ENCODE peak calls at places on chromosomes 7 and 10, in four cellular contexts. One of them, this sample, is unnamed.

GRCh38 chr7:36312064-36312914 is 77.4 kb upstream of the ANLN start:
- DNase-seq in SHP77 treated with DMSO at 0.1 percent for 48 hours: no peak
- DNase-seq in iPS DF 19.7: no peak
- DNase-seq in neural crest cell: no peak
- DNase-seq in this sample: no peak

GRCh38 chr10:124665980-124666379 is 78.2 kb downstream of the FAM53B start:
- DNase-seq in SHP77 treated with DMSO at 0.1 percent for 48 hours: no peak
- DNase-seq in iPS DF 19.7: no peak
- DNase-seq in neural crest cell: no peak
- DNase-seq in this sample: no peak

GRCh38 chr10:81655986-81656385 is 219.0 kb upstream of the NRG3 start:
- DNase-seq in SHP77 treated with DMSO at 0.1 percent for 48 hours: no peak
- DNase-seq in iPS DF 19.7: no peak
- DNase-seq in neural crest cell: no peak
- DNase-seq in this sample: no peak

GRCh38 chr7:42123716-42124115 is 113.3 kb downstream of the GLI3 start:
- DNase-seq in SHP77 treated with DMSO at 0.1 percent for 48 hours: no peak
- DNase-seq in iPS DF 19.7: no peak
- DNase-seq in neural crest cell: no peak
- DNase-seq in this sample: no peak

GRCh38 chr10:17512341-17513001 is 58.1 kb upstream of the ST8SIA6 start:
- DNase-seq in SHP77 treated with DMSO at 0.1 percent for 48 hours: no peak
- DNase-seq in iPS DF 19.7: no peak
- DNase-seq in neural crest cell: no peak
- DNase-seq in this sample: no peak

GRCh38 chr7:27745064-27745583 is 5.2 kb downstream of the TAX1BP1 start:
- DNase-seq in SHP77 treated with DMSO at 0.1 percent for 48 hours: peak; percentile 37
- DNase-seq in iPS DF 19.7: peak; percentile 56
- DNase-seq in neural crest cell: peak; percentile 14
- DNase-seq in this sample: no peak

GRCh38 chr10:9103301-9103700 is 1048.8 kb downstream of the GATA3 start:
- DNase-seq in SHP77 treated with DMSO at 0.1 percent for 48 hours: no peak
- DNase-seq in iPS DF 19.7: no peak
- DNase-seq in neural crest cell: no peak
- DNase-seq in this sample: no peak

GRCh38 chr10:74542077-74542476 is 284.3 kb upstream of the KAT6B start:
- DNase-seq in SHP77 treated with DMSO at 0.1 percent for 48 hours: no peak
- DNase-seq in iPS DF 19.7: no peak
- DNase-seq in neural crest cell: no peak
- DNase-seq in this sample: no peak

GRCh38 chr10:132389631-132390454 is 7.2 kb upstream of the PWWP2B start:
- DNase-seq in SHP77 treated with DMSO at 0.1 percent for 48 hours: no peak
- DNase-seq in iPS DF 19.7: no peak
- DNase-seq in neural crest cell: no peak
- DNase-seq in this sample: peak; percentile 35

GRCh38 chr7:150685219-150686029 is at the start of gene GIMAP2:
- DNase-seq in SHP77 treated with DMSO at 0.1 percent for 48 hours: no peak
- DNase-seq in iPS DF 19.7: no peak
- DNase-seq in neural crest cell: no peak
- DNase-seq in this sample: no peak

GRCh38 chr10:16752099-16752498 is 65.1 kb downstream of the RSU1 start:
- DNase-seq in SHP77 treated with DMSO at 0.1 percent for 48 hours: no peak
- DNase-seq in iPS DF 19.7: no peak
- DNase-seq in neural crest cell: no peak
- DNase-seq in this sample: no peak

GRCh38 chr7:85055906-85056305 is 130.9 kb downstream of the SEMA3D start:
- DNase-seq in SHP77 treated with DMSO at 0.1 percent for 48 hours: no peak
- DNase-seq in iPS DF 19.7: no peak
- DNase-seq in neural crest cell: no peak
- DNase-seq in this sample: no peak

GRCh38 chr10:16652154-16652553 is 130.5 kb upstream of the C1QL3 start:
- DNase-seq in SHP77 treated with DMSO at 0.1 percent for 48 hours: no peak
- DNase-seq in iPS DF 19.7: no peak
- DNase-seq in neural crest cell: no peak
- DNase-seq in this sample: no peak

GRCh38 chr7:138116156-138116555 is 39.9 kb downstream of the AKR1D1 start:
- DNase-seq in SHP77 treated with DMSO at 0.1 percent for 48 hours: no peak
- DNase-seq in iPS DF 19.7: no peak
- DNase-seq in neural crest cell: no peak
- DNase-seq in this sample: no peak

GRCh38 chr7:96273716-96274115 is 48.2 kb downstream of the SLC25A13 start:
- DNase-seq in SHP77 treated with DMSO at 0.1 percent for 48 hours: no peak
- DNase-seq in iPS DF 19.7: no peak
- DNase-seq in neural crest cell: no peak
- DNase-seq in this sample: no peak

GRCh38 chr7:117216436-117217069 is 106.3 kb downstream of the WNT2 start:
- DNase-seq in SHP77 treated with DMSO at 0.1 percent for 48 hours: no peak
- DNase-seq in iPS DF 19.7: no peak
- DNase-seq in neural crest cell: no peak
- DNase-seq in this sample: no peak